ENCODE peak calls at places on chromosomes 12 and 14, in nine cellular contexts. Y is CD8-positive, alpha-beta T cell; E is Karpas-422; T is SW480; B is COLO829; S is AML-193; O is adipocyte; J is stimulated activated CD4-positive, alpha-beta T cell treated with anti-CD3 and anti-CD28 coated beads, Interleukin-4, amount 100 ng/mL, for 48 hours; N is ACHN. R is an unnamed sample.

GRCh38 chr14:52313493-52313881 is 625 bp upstream of the PTGER2 start:
- DNase-seq in Y (no peak), E (no peak), T (no peak), B (no peak), S (peak), O (no peak), J (no peak), N (no peak), R (no peak)

GRCh38 chr12:115541891-115542361 is 735.6 kb downstream of the MED13L start:
- DNase-seq in Y (no peak), E (no peak), T (peak), B (no peak), S (no peak), O (no peak), J (no peak), N (no peak), R (no peak)

GRCh38 chr12:124756151-124756550 is 107.5 kb downstream of the SCARB1 start:
- DNase-seq in Y (no peak), E (no peak), T (no peak), B (no peak), S (no peak), O (no peak), J (no peak), N (no peak), R (no peak)

GRCh38 chr14:24784981-24785380 is 151.0 kb upstream of the GZMB start:
- DNase-seq in Y (no peak), E (no peak), T (no peak), B (no peak), S (no peak), O (no peak), J (no peak), N (no peak), R (no peak)

GRCh38 chr14:36773558-36773957 is 111.9 kb downstream of the PAX9 start:
- DNase-seq in Y (no peak), E (no peak), T (no peak), B (no peak), S (no peak), O (peak), J (no peak), N (peak), R (no peak)

GRCh38 chr12:66751432-66752113 is 72.7 kb upstream of the GRIP1 start:
- DNase-seq in Y (no peak), E (no peak), T (no peak), B (no peak), S (no peak), O (no peak), J (no peak), N (no peak), R (no peak)

GRCh38 chr12:68267892-68268396 is 14.5 kb upstream of the IL22 start:
- DNase-seq in Y (no peak), E (peak), T (peak), B (no peak), S (peak), O (peak), J (no peak), N (no peak), R (no peak)

GRCh38 chr12:125988545-125988944 is 923.3 kb downstream of the AACS start:
- DNase-seq in Y (no peak), E (no peak), T (no peak), B (no peak), S (no peak), O (no peak), J (no peak), N (no peak), R (no peak)

GRCh38 chr12:110355080-110355479 is 48.4 kb downstream of the ANAPC7 start:
- DNase-seq in Y (no peak), E (peak), T (peak), B (no peak), S (no peak), O (peak), J (no peak), N (peak), R (peak)

GRCh38 chr14:101734241-101734847 is 27.2 kb upstream of the PPP2R5C start:
- DNase-seq in Y (no peak), E (no peak), T (no peak), B (no peak), S (no peak), O (no peak), J (no peak), N (no peak), R (no peak)

GRCh38 chr14:104047761-104048160 is 37.7 kb upstream of the ASPG start:
- DNase-seq in Y (no peak), E (no peak), T (no peak), B (no peak), S (no peak), O (no peak), J (no peak), N (no peak), R (no peak)

R was measured in DND-41.